ENCODE peak calls at places on chromosomes 13 and 19, in six cellular contexts. One of them, this sample, is unnamed.
A peak's percentile ranks its signal among the peaks of the same experiment; 100 is the strongest.

GRCh38 chr13:46575843-46576242 is 22.9 kb downstream of the LRCH1 start:
- DNase-seq in A172: peak; percentile 70
- DNase-seq in renal cortical epithelial cell: peak; percentile 88
- DNase-seq in mucosa of descending colon: no peak
- DNase-seq in activated T-cell treated with anti-CD3 and anti-CD28 coated beads for 1 hour: no peak
- DNase-seq in kidney: no peak
- DNase-seq in this sample: no peak

GRCh38 chr19:14434157-14434501 is 1.0 kb downstream of the PKN1 start:
- DNase-seq in A172: peak; percentile 43
- DNase-seq in mucosa of descending colon: no peak
- DNase-seq in renal cortical epithelial cell: no peak
- DNase-seq in kidney: no peak
- DNase-seq in activated T-cell treated with anti-CD3 and anti-CD28 coated beads for 1 hour: no peak
- DNase-seq in this sample: no peak

GRCh38 chr13:50783940-50784339 is 59.6 kb downstream of the DLEU7 start:
- DNase-seq in A172: no peak
- DNase-seq in kidney: no peak
- DNase-seq in mucosa of descending colon: no peak
- DNase-seq in activated T-cell treated with anti-CD3 and anti-CD28 coated beads for 1 hour: no peak
- DNase-seq in renal cortical epithelial cell: no peak
- DNase-seq in this sample: peak; percentile 27

GRCh38 chr19:47609885-47610545 is 1.1 kb downstream of the BICRA start:
- DNase-seq in A172: no peak
- DNase-seq in kidney: peak; percentile 88
- DNase-seq in mucosa of descending colon: peak; percentile 67
- DNase-seq in renal cortical epithelial cell: no peak
- DNase-seq in activated T-cell treated with anti-CD3 and anti-CD28 coated beads for 1 hour: peak; percentile 40
- DNase-seq in this sample: peak; percentile 87

GRCh38 chr13:99996177-99996705 is 14.7 kb downstream of the ZIC2 start:
- DNase-seq in activated T-cell treated with anti-CD3 and anti-CD28 coated beads for 1 hour: no peak
- DNase-seq in mucosa of descending colon: no peak
- DNase-seq in renal cortical epithelial cell: no peak
- DNase-seq in kidney: no peak
- DNase-seq in A172: no peak
- DNase-seq in this sample: no peak

GRCh38 chr19:14155371-14155770 is 19.0 kb upstream of the ASF1B start:
- DNase-seq in activated T-cell treated with anti-CD3 and anti-CD28 coated beads for 1 hour: no peak
- DNase-seq in mucosa of descending colon: no peak
- DNase-seq in kidney: no peak
- DNase-seq in A172: no peak
- DNase-seq in renal cortical epithelial cell: no peak
- DNase-seq in this sample: no peak

GRCh38 chr13:93244141-93244917 is 17.7 kb downstream of the GPC6 start:
- DNase-seq in kidney: no peak
- DNase-seq in activated T-cell treated with anti-CD3 and anti-CD28 coated beads for 1 hour: no peak
- DNase-seq in mucosa of descending colon: no peak
- DNase-seq in A172: peak; percentile 57
- DNase-seq in renal cortical epithelial cell: peak; percentile 79
- DNase-seq in this sample: peak; percentile 15

GRCh38 chr19:6790194-6791128 is 18.0 kb downstream of the VAV1 start:
- DNase-seq in renal cortical epithelial cell: no peak
- DNase-seq in A172: no peak
- DNase-seq in kidney: no peak
- DNase-seq in mucosa of descending colon: no peak
- DNase-seq in activated T-cell treated with anti-CD3 and anti-CD28 coated beads for 1 hour: no peak
- DNase-seq in this sample: no peak

GRCh38 chr13:34577051-34577450 is 365.0 kb upstream of the NBEA start:
- DNase-seq in kidney: no peak
- DNase-seq in mucosa of descending colon: no peak
- DNase-seq in activated T-cell treated with anti-CD3 and anti-CD28 coated beads for 1 hour: no peak
- DNase-seq in renal cortical epithelial cell: peak; percentile 68
- DNase-seq in A172: peak; percentile 51
- DNase-seq in this sample: no peak

GRCh38 chr19:3275068-3275582 is 50.7 kb downstream of the CELF5 start:
- DNase-seq in renal cortical epithelial cell: peak; percentile 5
- DNase-seq in activated T-cell treated with anti-CD3 and anti-CD28 coated beads for 1 hour: peak; percentile 37
- DNase-seq in mucosa of descending colon: no peak
- DNase-seq in kidney: no peak
- DNase-seq in A172: peak; percentile 58
- DNase-seq in this sample: peak; percentile 27

GRCh38 chr13:51739403-51740112 is 64.4 kb downstream of the DHRS12 start:
- DNase-seq in activated T-cell treated with anti-CD3 and anti-CD28 coated beads for 1 hour: no peak
- DNase-seq in mucosa of descending colon: no peak
- DNase-seq in A172: no peak
- DNase-seq in renal cortical epithelial cell: no peak
- DNase-seq in kidney: peak; percentile 77
- DNase-seq in this sample: no peak

GRCh38 chr13:98761126-98761978 is 8.9 kb upstream of the SLC15A1 start:
- DNase-seq in kidney: no peak
- DNase-seq in activated T-cell treated with anti-CD3 and anti-CD28 coated beads for 1 hour: no peak
- DNase-seq in renal cortical epithelial cell: peak; percentile 65
- DNase-seq in A172: peak; percentile 23
- DNase-seq in mucosa of descending colon: no peak
- DNase-seq in this sample: peak; percentile 71